ENCODE peak calls at places on chromosomes 1 and 21, in five cellular contexts. Z is activated T-cell treated with anti-CD3 and anti-CD28 coated beads, Interleukin-2, amount 50 U/mL, for 72 hours; M is activated CD4-positive, alpha-beta T cell treated with anti-CD3 and anti-CD28 coated beads, Interleukin-2, amount 50 U/mL, for 48 hours; S is T-helper 17 cell; V is mammary epithelial cell. N is an unnamed sample.

GRCh38 chr1:97210302-97210701 is 488.7 kb downstream of the PTBP2 start:
- DNase-seq in Z (no peak), M (no peak), S (no peak), V (no peak), N (no peak)

GRCh38 chr21:25759573-25759972 is 24.8 kb downstream of the GABPA start:
- DNase-seq in Z (no peak), M (no peak), S (no peak), V (peak), N (no peak)

GRCh38 chr21:45580576-45581321 is 38.5 kb upstream of the SLC19A1 start:
- DNase-seq in Z (no peak), M (no peak), S (no peak), V (no peak), N (no peak)

GRCh38 chr1:96756789-96757188 is 35.2 kb downstream of the PTBP2 start:
- DNase-seq in Z (no peak), M (no peak), S (no peak), V (peak), N (no peak)

GRCh38 chr1:153963850-153964331 is 554 bp upstream of the SLC39A1 start:
- DNase-seq in Z (no peak), M (no peak), S (no peak), V (peak), N (no peak)

GRCh38 chr1:9455487-9456237 is 83.6 kb upstream of the SLC25A33 start:
- DNase-seq in Z (peak), M (peak), S (peak), V (peak), N (peak)

GRCh38 chr21:41770901-41771624 is 4.2 kb upstream of the RIPK4 start:
- DNase-seq in Z (no peak), M (no peak), S (no peak), V (no peak), N (no peak)

GRCh38 chr1:212606042-212606733 is 2.4 kb upstream of the ATF3 start:
- DNase-seq in Z (no peak), M (no peak), S (no peak), V (no peak), N (no peak)

GRCh38 chr21:46294647-46295176 is 8.6 kb downstream of the YBEY start:
- DNase-seq in Z (no peak), M (no peak), S (no peak), V (no peak), N (no peak)

GRCh38 chr1:95321516-95321915 is 87.5 kb downstream of the RWDD3 start:
- DNase-seq in Z (no peak), M (no peak), S (no peak), V (no peak), N (no peak)

GRCh38 chr1:219518168-219518905 is 94.6 kb downstream of the ZC3H11B start:
- DNase-seq in Z (peak), M (no peak), S (no peak), V (peak), N (peak)

GRCh38 chr21:15051652-15052554 is 12.9 kb downstream of the NRIP1 start:
- DNase-seq in Z (no peak), M (no peak), S (no peak), V (no peak), N (no peak)

GRCh38 chr1:2875677-2876531 is 74.4 kb upstream of the TTC34 start:
- DNase-seq in Z (no peak), M (no peak), S (no peak), V (no peak), N (no peak)

GRCh38 chr1:237098517-237098916 is 56.5 kb downstream of the RYR2 start:
- DNase-seq in Z (no peak), M (no peak), S (no peak), V (no peak), N (no peak)

GRCh38 chr1:220271706-220272046 is 577 bp downstream of the RAB3GAP2 start:
- DNase-seq in Z (peak), M (peak), S (no peak), V (no peak), N (no peak)

GRCh38 chr1:172400073-172400737 is 20.3 kb upstream of the C1orf105 start:
- DNase-seq in Z (no peak), M (no peak), S (no peak), V (no peak), N (no peak)

GRCh38 chr1:222624214-222624613 is 6.3 kb downstream of the MIA3 start:
- DNase-seq in Z (no peak), M (no peak), S (no peak), V (no peak), N (no peak)

GRCh38 chr1:33429846-33430750 is 797 bp downstream of the PHC2 start:
- DNase-seq in Z (peak), M (peak), S (no peak), V (peak), N (no peak)

GRCh38 chr1:177873238-177873637 is 96.6 kb downstream of the SEC16B start:
- DNase-seq in Z (no peak), M (no peak), S (no peak), V (peak), N (no peak)

GRCh38 chr1:68229927-68230812 is 2.2 kb downstream of the WLS start:
- DNase-seq in Z (no peak), M (no peak), S (no peak), V (peak), N (no peak)

GRCh38 chr1:14788065-14788464 is 189.6 kb downstream of the KAZN start:
- DNase-seq in Z (no peak), M (no peak), S (no peak), V (no peak), N (no peak)

GRCh38 chr1:48493970-48494769 is 22.2 kb upstream of the SPATA6 start:
- DNase-seq in Z (no peak), M (no peak), S (no peak), V (peak), N (no peak)

GRCh38 chr1:25744140-25744581 is 55.8 kb upstream of the SELENON start:
- DNase-seq in Z (no peak), M (no peak), S (no peak), V (peak), N (no peak)

GRCh38 chr21:21387891-21388290 is 389.7 kb downstream of the NCAM2 start:
- DNase-seq in Z (no peak), M (no peak), S (no peak), V (no peak), N (no peak)

GRCh38 chr1:209873067-209873810 is 45.5 kb downstream of the UTP25 start:
- DNase-seq in Z (no peak), M (no peak), S (no peak), V (peak), N (no peak)

GRCh38 chr1:214568328-214568727 is 16.9 kb upstream of the PTPN14 start:
- DNase-seq in Z (no peak), M (no peak), S (no peak), V (no peak), N (no peak)

GRCh38 chr1:64343105-64343960 is 126.6 kb upstream of the CACHD1 start:
- DNase-seq in Z (no peak), M (no peak), S (no peak), V (peak), N (no peak)

GRCh38 chr1:25565188-25565591 is 21.8 kb downstream of the LDLRAP1 start:
- DNase-seq in Z (peak), M (peak), S (no peak), V (no peak), N (peak)

GRCh38 chr1:156126701-156127534 is 12.4 kb downstream of the LMNA start:
- DNase-seq in Z (peak), M (peak), S (peak), V (peak), N (peak)

GRCh38 chr1:19872190-19872589 is 10.0 kb upstream of the OTUD3 start:
- DNase-seq in Z (no peak), M (no peak), S (no peak), V (peak), N (no peak)

GRCh38 chr21:16908087-16908486 is 604.8 kb upstream of the CXADR start:
- DNase-seq in Z (no peak), M (no peak), S (no peak), V (peak), N (no peak)

GRCh38 chr1:204842892-204843291 is 27.8 kb upstream of the NFASC start:
- DNase-seq in Z (no peak), M (no peak), S (no peak), V (peak), N (no peak)

GRCh38 chr1:154481058-154481457 is 21.0 kb upstream of the TDRD10 start:
- DNase-seq in Z (no peak), M (no peak), S (no peak), V (no peak), N (no peak)